ENCODE peak calls at places on chromosomes 12 and 14, in four cellular contexts. One of them, this sample, is unnamed.

GRCh38 chr12:129152291-129153075 is 299.2 kb downstream of the GLT1D1 start:
- DNase-seq in body of pancreas: no peak
- DNase-seq in AG04450: no peak
- DNase-seq in right atrium auricular region: no peak
- DNase-seq in this sample: no peak

GRCh38 chr12:9922429-9922828 is 9.7 kb downstream of the CLEC2A start:
- DNase-seq in body of pancreas: no peak
- DNase-seq in AG04450: no peak
- DNase-seq in right atrium auricular region: no peak
- DNase-seq in this sample: no peak

GRCh38 chr12:55142896-55143870 is 17.0 kb downstream of the OR9K2 start:
- DNase-seq in body of pancreas: peak
- DNase-seq in AG04450: no peak
- DNase-seq in right atrium auricular region: no peak
- DNase-seq in this sample: no peak

GRCh38 chr14:40386433-40386832 is 954.2 kb upstream of the FBXO33 start:
- DNase-seq in body of pancreas: no peak
- DNase-seq in AG04450: no peak
- DNase-seq in right atrium auricular region: no peak
- DNase-seq in this sample: no peak

GRCh38 chr12:68317047-68317667 is 15.0 kb downstream of the MDM1 start:
- DNase-seq in body of pancreas: peak
- DNase-seq in AG04450: peak
- DNase-seq in right atrium auricular region: no peak
- DNase-seq in this sample: no peak

GRCh38 chr12:110005319-110005973 is 6.2 kb downstream of the ANKRD13A start:
- DNase-seq in body of pancreas: no peak
- DNase-seq in AG04450: no peak
- DNase-seq in right atrium auricular region: no peak
- DNase-seq in this sample: no peak

GRCh38 chr12:65948320-65949008 is 124.2 kb downstream of the HMGA2 start:
- DNase-seq in body of pancreas: peak
- DNase-seq in AG04450: peak
- DNase-seq in right atrium auricular region: no peak
- DNase-seq in this sample: no peak

GRCh38 chr14:75188520-75189267 is 12.3 kb upstream of the TMED10 start:
- DNase-seq in body of pancreas: peak
- DNase-seq in AG04450: no peak
- DNase-seq in right atrium auricular region: no peak
- DNase-seq in this sample: no peak

GRCh38 chr14:63563370-63564026 is 20.3 kb upstream of the PPP2R5E start:
- DNase-seq in body of pancreas: no peak
- DNase-seq in AG04450: no peak
- DNase-seq in right atrium auricular region: no peak
- DNase-seq in this sample: no peak

GRCh38 chr14:87155850-87156491 is 837.0 kb downstream of the GALC start:
- DNase-seq in body of pancreas: no peak
- DNase-seq in AG04450: no peak
- DNase-seq in right atrium auricular region: no peak
- DNase-seq in this sample: no peak

GRCh38 chr12:22333751-22334695 is 484 bp downstream of the ST8SIA1 start:
- DNase-seq in body of pancreas: no peak
- DNase-seq in AG04450: no peak
- DNase-seq in right atrium auricular region: no peak
- DNase-seq in this sample: no peak

GRCh38 chr14:84375235-84375634 is 1154.7 kb upstream of the FLRT2 start:
- DNase-seq in body of pancreas: no peak
- DNase-seq in AG04450: no peak
- DNase-seq in right atrium auricular region: no peak
- DNase-seq in this sample: no peak

GRCh38 chr12:72098622-72099021 is 160.0 kb downstream of the TPH2 start:
- DNase-seq in body of pancreas: no peak
- DNase-seq in AG04450: no peak
- DNase-seq in right atrium auricular region: no peak
- DNase-seq in this sample: no peak

GRCh38 chr14:91870001-91870400 is 2.7 kb upstream of the TC2N start:
- DNase-seq in body of pancreas: peak
- DNase-seq in AG04450: no peak
- DNase-seq in right atrium auricular region: no peak
- DNase-seq in this sample: no peak

GRCh38 chr12:132189378-132190011 is 45.2 kb downstream of the NOC4L start:
- DNase-seq in body of pancreas: peak
- DNase-seq in AG04450: peak
- DNase-seq in right atrium auricular region: peak
- DNase-seq in this sample: peak

GRCh38 chr14:89719371-89720075 is 235.0 kb downstream of the EFCAB11 start:
- DNase-seq in body of pancreas: peak
- DNase-seq in AG04450: no peak
- DNase-seq in right atrium auricular region: no peak
- DNase-seq in this sample: peak

GRCh38 chr12:45994736-45995135 is 4.4 kb upstream of the SCAF11 start:
- DNase-seq in body of pancreas: no peak
- DNase-seq in AG04450: no peak
- DNase-seq in right atrium auricular region: no peak
- DNase-seq in this sample: no peak

GRCh38 chr14:46399049-46399448 is 252.5 kb downstream of the RPL10L start:
- DNase-seq in body of pancreas: no peak
- DNase-seq in AG04450: no peak
- DNase-seq in right atrium auricular region: no peak
- DNase-seq in this sample: no peak

GRCh38 chr14:49249022-49249421 is 337.2 kb downstream of the RPS29 start:
- DNase-seq in body of pancreas: no peak
- DNase-seq in AG04450: no peak
- DNase-seq in right atrium auricular region: no peak
- DNase-seq in this sample: no peak

GRCh38 chr14:52267501-52268190 is at the start of gene PTGDR:
- DNase-seq in body of pancreas: peak
- DNase-seq in AG04450: no peak
- DNase-seq in right atrium auricular region: no peak
- DNase-seq in this sample: no peak

GRCh38 chr14:103206023-103206481 is 82.8 kb downstream of the TNFAIP2 start:
- DNase-seq in body of pancreas: no peak
- DNase-seq in AG04450: no peak
- DNase-seq in right atrium auricular region: no peak
- DNase-seq in this sample: no peak

GRCh38 chr12:124392271-124392990 is 97.5 kb downstream of the RFLNA start:
- DNase-seq in body of pancreas: peak
- DNase-seq in AG04450: no peak
- DNase-seq in right atrium auricular region: peak
- DNase-seq in this sample: no peak

GRCh38 chr12:67842124-67842523 is 147.1 kb upstream of the IFNG-AS1 start:
- DNase-seq in body of pancreas: no peak
- DNase-seq in AG04450: no peak
- DNase-seq in right atrium auricular region: no peak
- DNase-seq in this sample: no peak

GRCh38 chr12:53481108-53481442 is 18.2 kb downstream of the MAP3K12 start:
- DNase-seq in body of pancreas: no peak
- DNase-seq in AG04450: no peak
- DNase-seq in right atrium auricular region: no peak
- DNase-seq in this sample: no peak

GRCh38 chr12:5554711-5555110 is 122.8 kb downstream of the NTF3 start:
- DNase-seq in body of pancreas: no peak
- DNase-seq in AG04450: no peak
- DNase-seq in right atrium auricular region: no peak
- DNase-seq in this sample: no peak

GRCh38 chr12:132451172-132451835 is 38.6 kb upstream of the FBRSL1 start:
- DNase-seq in body of pancreas: no peak
- DNase-seq in AG04450: no peak
- DNase-seq in right atrium auricular region: no peak
- DNase-seq in this sample: no peak

GRCh38 chr12:118190266-118190665 is 54.3 kb downstream of the PEBP1 start:
- DNase-seq in body of pancreas: no peak
- DNase-seq in AG04450: no peak
- DNase-seq in right atrium auricular region: no peak
- DNase-seq in this sample: no peak

GRCh38 chr14:51520087-51520486 is 131.6 kb upstream of the FRMD6 start:
- DNase-seq in body of pancreas: no peak
- DNase-seq in AG04450: no peak
- DNase-seq in right atrium auricular region: no peak
- DNase-seq in this sample: no peak

GRCh38 chr14:89902876-89903275 is 51.7 kb downstream of the EFCAB11 start:
- DNase-seq in body of pancreas: no peak
- DNase-seq in AG04450: no peak
- DNase-seq in right atrium auricular region: no peak
- DNase-seq in this sample: no peak

GRCh38 chr14:51593397-51593796 is 58.3 kb upstream of the FRMD6 start:
- DNase-seq in body of pancreas: no peak
- DNase-seq in AG04450: no peak
- DNase-seq in right atrium auricular region: no peak
- DNase-seq in this sample: no peak

GRCh38 chr12:72509893-72510292 is 237.7 kb downstream of the TRHDE start:
- DNase-seq in body of pancreas: no peak
- DNase-seq in AG04450: no peak
- DNase-seq in right atrium auricular region: no peak
- DNase-seq in this sample: no peak

GRCh38 chr12:121799842-121800693 is 3.7 kb upstream of the SETD1B start:
- DNase-seq in body of pancreas: peak
- DNase-seq in AG04450: peak
- DNase-seq in right atrium auricular region: peak
- DNase-seq in this sample: peak

GRCh38 chr12:110102255-110102654 is 21.9 kb upstream of the IFT81 start:
- DNase-seq in body of pancreas: peak
- DNase-seq in AG04450: no peak
- DNase-seq in right atrium auricular region: no peak
- DNase-seq in this sample: no peak

GRCh38 chr14:29757711-29758233 is 169.9 kb downstream of the PRKD1 start:
- DNase-seq in body of pancreas: no peak
- DNase-seq in AG04450: no peak
- DNase-seq in right atrium auricular region: no peak
- DNase-seq in this sample: no peak

GRCh38 chr12:94595152-94595551 is 55.2 kb downstream of the TMCC3 start:
- DNase-seq in body of pancreas: no peak
- DNase-seq in AG04450: no peak
- DNase-seq in right atrium auricular region: no peak
- DNase-seq in this sample: no peak
- H3K4me3 ChIP-seq in body of pancreas: no peak
- H3K4me3 ChIP-seq in AG04450: no peak
- H3K4me3 ChIP-seq in right atrium auricular region: no peak
- H3K4me3 ChIP-seq in this sample: no peak

DNA sequence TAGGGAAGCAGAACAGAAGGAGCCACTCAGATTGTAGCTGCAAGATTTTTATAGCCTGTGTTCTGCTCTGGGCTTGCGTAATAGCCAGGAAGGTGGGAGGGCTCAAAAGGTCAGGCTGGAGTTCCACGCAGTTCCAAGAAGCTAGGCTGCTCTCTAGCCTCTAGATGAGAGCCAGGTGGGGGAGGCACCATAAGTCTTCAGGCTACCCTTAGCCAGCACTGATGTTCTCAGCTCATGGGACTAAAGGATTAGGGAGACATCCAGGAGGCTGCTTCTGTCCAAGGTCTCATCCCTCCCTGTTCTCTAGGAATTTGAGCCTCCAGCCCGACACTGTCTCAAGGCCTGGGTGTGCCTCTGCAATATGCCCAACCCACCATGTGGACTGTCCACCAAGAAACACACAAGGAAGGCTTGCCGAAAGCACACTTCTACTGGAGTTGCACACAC is 1.7 kb downstream of the LMBR1L start:
- DNase-seq in body of pancreas: peak
- DNase-seq in AG04450: no peak
- DNase-seq in right atrium auricular region: peak
- DNase-seq in this sample: no peak
- H3K4me3 ChIP-seq in body of pancreas: no peak
- H3K4me3 ChIP-seq in AG04450: peak
- H3K4me3 ChIP-seq in right atrium auricular region: peak
- H3K4me3 ChIP-seq in this sample: peak

GRCh38 chr12:76256904-76257303 is 91.3 kb downstream of the BBS10 start:
- DNase-seq in body of pancreas: no peak
- DNase-seq in AG04450: no peak
- DNase-seq in right atrium auricular region: no peak
- DNase-seq in this sample: no peak

GRCh38 chr12:76259660-76260389 is 88.4 kb downstream of the BBS10 start:
- DNase-seq in body of pancreas: peak
- DNase-seq in AG04450: peak
- DNase-seq in right atrium auricular region: no peak
- DNase-seq in this sample: no peak

GRCh38 chr12:76256341-76256740 is 91.9 kb downstream of the BBS10 start:
- DNase-seq in body of pancreas: no peak
- DNase-seq in AG04450: no peak
- DNase-seq in right atrium auricular region: no peak
- DNase-seq in this sample: no peak

GRCh38 chr12:76260390-76260748 is 87.8 kb downstream of the BBS10 start:
- DNase-seq in body of pancreas: no peak
- DNase-seq in AG04450: no peak
- DNase-seq in right atrium auricular region: no peak
- DNase-seq in this sample: no peak

GRCh38 chr12:76259071-76259470 is 89.1 kb downstream of the BBS10 start:
- DNase-seq in body of pancreas: no peak
- DNase-seq in AG04450: no peak
- DNase-seq in right atrium auricular region: no peak
- DNase-seq in this sample: no peak
- H3K4me3 ChIP-seq in body of pancreas: no peak
- H3K4me3 ChIP-seq in AG04450: no peak
- H3K4me3 ChIP-seq in right atrium auricular region: no peak
- H3K4me3 ChIP-seq in this sample: no peak

GRCh38 chr14:36663404-36664321 is 2.0 kb downstream of the PAX9 start:
- DNase-seq in body of pancreas: no peak
- DNase-seq in AG04450: no peak
- DNase-seq in right atrium auricular region: no peak
- DNase-seq in this sample: no peak

GRCh38 chr14:36664322-36665193 is 2.9 kb downstream of the PAX9 start:
- DNase-seq in body of pancreas: no peak
- DNase-seq in AG04450: no peak
- DNase-seq in right atrium auricular region: no peak
- DNase-seq in this sample: no peak

GRCh38 chr14:36667679-36668078 is 6.0 kb downstream of the PAX9 start:
- DNase-seq in body of pancreas: no peak
- DNase-seq in AG04450: no peak
- DNase-seq in right atrium auricular region: no peak
- DNase-seq in this sample: no peak

GRCh38 chr14:36665887-36666415 is 4.3 kb downstream of the PAX9 start:
- DNase-seq in body of pancreas: no peak
- DNase-seq in AG04450: no peak
- DNase-seq in right atrium auricular region: no peak
- DNase-seq in this sample: no peak

DNA sequence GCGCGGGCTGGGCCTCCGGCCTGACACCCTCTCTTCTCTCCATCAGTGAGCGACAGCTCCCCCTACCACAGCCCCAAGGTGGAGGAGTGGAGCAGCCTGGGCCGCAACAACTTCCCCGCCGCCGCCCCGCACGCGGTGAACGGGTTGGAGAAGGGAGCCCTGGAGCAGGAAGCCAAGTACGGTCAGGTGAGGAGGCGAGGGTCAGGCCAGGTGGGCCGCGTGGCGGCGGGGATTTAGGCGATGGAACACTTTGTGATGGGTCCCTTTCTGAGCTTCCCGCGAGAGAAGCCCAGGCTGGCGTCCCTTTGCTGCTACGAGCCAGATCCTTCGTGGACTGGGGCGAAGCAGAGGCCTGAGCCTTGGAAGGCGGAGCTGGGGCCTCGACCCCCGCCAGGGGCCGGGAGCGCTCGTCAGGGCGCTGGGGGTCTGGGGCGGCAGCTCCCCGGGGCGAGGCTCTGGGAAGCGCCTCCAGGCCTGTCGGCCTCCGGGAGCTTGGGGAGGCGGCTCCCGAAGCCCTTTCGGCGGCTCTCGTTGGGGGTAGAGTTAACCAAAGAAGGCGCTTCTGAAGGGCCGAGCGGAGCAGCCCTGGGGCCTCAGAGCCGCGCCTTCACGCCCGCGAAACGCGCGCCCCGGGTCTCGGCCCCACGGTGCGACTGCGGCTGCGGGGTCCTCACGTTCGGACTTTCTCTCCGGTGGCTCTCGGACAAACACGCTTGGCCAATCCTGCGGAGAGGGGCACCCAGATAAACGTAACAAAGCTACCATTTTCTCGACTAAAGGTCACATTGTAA is 5.0 kb downstream of the PAX9 start:
- DNase-seq in body of pancreas: no peak
- DNase-seq in AG04450: no peak
- DNase-seq in right atrium auricular region: no peak
- DNase-seq in this sample: no peak
- H3K4me3 ChIP-seq in body of pancreas: no peak
- H3K4me3 ChIP-seq in AG04450: no peak
- H3K4me3 ChIP-seq in right atrium auricular region: no peak
- H3K4me3 ChIP-seq in this sample: peak